ENCODE peak calls at places on chromosomes 3 and 15, in nine cellular contexts. L is GM06990, J is fibroblast of lung, M is upper lobe of right lung, H is right lobe of liver, N is osteoblast, C is neural progenitor cell, E is coronary artery, P is esophagus squamous epithelium. V is an unnamed sample.

GRCh38 chr3:145936986-145937385 is 224.0 kb downstream of the PLOD2 start:
- DNase-seq in C (no peak), N (peak), E (no peak), J (peak), H (no peak), M (no peak), L (no peak), P (no peak), V (no peak)

GRCh38 chr3:125375950-125376679 is 990 bp upstream of the ZNF148 start:
- DNase-seq in C (no peak), E (no peak), H (no peak), N (no peak), P (no peak), L (no peak), J (peak), M (no peak), V (no peak)

GRCh38 chr3:30664449-30664848 is 58.0 kb downstream of the TGFBR2 start:
- DNase-seq in N (no peak), J (no peak), C (no peak), E (no peak), L (no peak), P (no peak), H (no peak), M (no peak), V (no peak)

GRCh38 chr3:61451841-61452240 is 109.5 kb upstream of the PTPRG start:
- DNase-seq in E (no peak), N (no peak), H (no peak), M (no peak), J (peak), P (no peak), C (no peak), L (no peak), V (no peak)

GRCh38 chr3:121757087-121757811 is 7.7 kb upstream of the GOLGB1 start:
- DNase-seq in M (no peak), H (no peak), J (no peak), E (no peak), P (no peak), L (no peak), C (no peak), N (peak), V (no peak)

GRCh38 chr3:114351123-114351821 is 57.4 kb downstream of the TIGIT start:
- DNase-seq in L (no peak), H (no peak), N (no peak), E (no peak), C (no peak), M (no peak), P (no peak), J (no peak), V (no peak)

GRCh38 chr3:151228291-151229125 is 25.5 kb upstream of the GPR171 start:
- DNase-seq in C (no peak), M (no peak), L (no peak), E (no peak), N (peak), H (no peak), J (peak), P (no peak), V (peak)

GRCh38 chr3:37163262-37164020 is 10.9 kb downstream of the LRRFIP2 start:
- DNase-seq in N (peak), P (no peak), J (peak), C (peak), L (no peak), M (no peak), E (no peak), H (no peak), V (peak)

GRCh38 chr3:192887047-192887446 is 30.6 kb downstream of the MB21D2 start:
- DNase-seq in E (no peak), C (no peak), P (no peak), H (no peak), L (no peak), M (no peak), N (no peak), J (peak), V (peak)

GRCh38 chr3:117016359-117016758 is 306.8 kb downstream of the TUSC7 start:
- DNase-seq in L (no peak), H (no peak), E (no peak), M (no peak), N (no peak), P (no peak), J (no peak), C (peak), V (no peak)
- TF ChIP-seq CTCF in L (no peak), H (no peak), E (no peak), M (no peak), N (peak), P (no peak), J (no peak), C (peak), V (no peak)

DNA sequence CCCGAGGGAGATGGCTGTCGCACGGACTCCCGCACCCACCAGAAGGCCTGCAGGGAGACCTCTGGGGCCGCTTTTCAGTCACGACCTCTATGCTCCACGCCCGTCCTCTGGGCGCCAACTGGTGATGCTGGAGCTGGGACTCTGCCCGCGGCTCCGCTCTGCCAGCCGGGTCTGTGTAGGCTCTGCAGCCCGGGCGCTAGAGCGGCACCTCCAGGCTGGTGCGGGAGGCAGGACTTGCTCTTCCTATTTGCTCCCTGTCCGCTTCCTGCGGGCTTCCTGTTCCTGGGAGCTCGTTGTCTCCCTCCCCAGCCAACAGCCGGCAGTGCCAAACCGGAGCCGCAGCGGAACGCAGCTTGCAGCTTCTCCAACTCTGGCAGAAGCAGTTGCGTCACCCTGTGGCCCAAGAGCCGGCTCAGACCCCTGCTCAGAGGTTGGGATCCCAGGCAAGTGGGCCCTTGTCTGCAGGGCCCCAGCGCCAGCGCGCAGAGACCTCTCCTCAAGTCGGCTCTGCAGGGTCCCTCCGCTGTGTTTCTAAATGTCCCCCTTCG is 285.9 kb downstream of the XXYLT1 start:
- DNase-seq in M (peak), N (peak), L (no peak), H (peak), E (peak), P (peak), J (peak), C (peak), V (no peak)
- H3K4me3 ChIP-seq in M (peak), N (peak), L (no peak), H (peak), E (peak), P (peak), J (peak), C (no peak), V (no peak)

GRCh38 chr15:58179741-58180381 is 41.7 kb downstream of the AQP9 start:
- DNase-seq in M (no peak), L (no peak), H (no peak), N (peak), E (no peak), C (no peak), P (no peak), J (no peak), V (peak)

GRCh38 chr15:58189148-58189811 is 51.1 kb downstream of the AQP9 start:
- DNase-seq in M (no peak), C (no peak), J (no peak), E (no peak), L (no peak), N (no peak), P (no peak), H (no peak), V (no peak)

GRCh38 chr15:58190419-58190818 is 52.2 kb downstream of the AQP9 start:
- DNase-seq in J (no peak), L (no peak), C (no peak), H (no peak), P (no peak), M (no peak), N (peak), E (no peak), V (no peak)

GRCh38 chr15:58182460-58183163 is 44.4 kb downstream of the AQP9 start:
- DNase-seq in E (no peak), J (peak), N (peak), C (peak), L (no peak), M (no peak), H (peak), P (no peak), V (peak)

GRCh38 chr15:58185439-58185838 is 47.3 kb downstream of the AQP9 start:
- DNase-seq in P (no peak), N (no peak), H (no peak), C (no peak), M (no peak), L (no peak), E (no peak), J (peak), V (peak)
- TF ChIP-seq CTCF in P (no peak), N (peak), H (no peak), C (peak), M (no peak), L (peak), E (no peak), J (peak), V (no peak)

DNA sequence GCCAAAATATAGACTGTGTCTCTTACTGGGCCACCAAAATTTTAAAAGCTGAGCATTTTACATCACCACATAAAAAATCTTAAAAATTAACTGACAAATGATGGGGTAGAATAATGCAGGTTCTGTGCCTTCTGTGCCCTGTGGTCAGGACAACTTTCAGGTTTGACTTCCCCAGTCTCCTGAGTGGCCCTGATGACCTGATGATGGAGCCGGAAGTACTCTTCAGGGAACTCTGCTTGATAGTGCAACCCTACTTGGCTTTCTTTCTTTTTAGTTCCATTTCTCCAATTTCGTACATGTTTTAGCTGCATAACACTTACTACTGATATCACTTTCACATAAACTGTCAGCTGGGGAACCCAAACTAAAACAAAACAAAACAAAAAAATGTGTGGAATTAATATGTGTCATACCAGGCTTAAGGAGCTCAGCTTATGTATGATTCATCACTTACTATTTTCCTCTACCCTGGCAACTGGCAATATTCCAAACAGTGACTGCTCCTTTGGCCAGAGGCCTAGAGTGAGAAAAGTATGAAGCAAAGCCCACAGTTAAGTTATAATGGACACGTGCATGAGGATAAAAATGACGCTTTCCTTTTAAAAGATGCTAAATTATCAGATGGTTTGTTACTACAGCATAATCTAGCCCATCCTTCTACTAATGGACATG is 194.3 kb downstream of the BCHE start:
- DNase-seq in E (no peak), L (no peak), M (no peak), H (no peak), J (peak), P (no peak), C (no peak), N (peak), V (no peak)
- H3K4me3 ChIP-seq in E (peak), L (no peak), M (no peak), H (no peak), J (no peak), P (no peak), C (no peak), N (peak), V (no peak)

GRCh38 chr15:69410290-69410874 is 3.8 kb upstream of the KIF23 start:
- DNase-seq in L (peak), C (peak), P (no peak), E (no peak), N (no peak), M (no peak), J (no peak), H (no peak), V (peak)
- TF ChIP-seq CTCF in L (peak), C (peak), P (peak), E (no peak), N (peak), M (peak), J (peak), H (peak), V (peak)

GRCh38 chr3:127286571-127287140 is 1.2 kb downstream of the PRR20G start:
- DNase-seq in C (no peak), L (no peak), P (no peak), N (peak), J (no peak), M (no peak), E (no peak), H (no peak), V (no peak)
- H3K4me3 ChIP-seq in C (no peak), L (no peak), P (no peak), N (peak), J (no peak), M (no peak), E (no peak), H (no peak), V (no peak)

DNA sequence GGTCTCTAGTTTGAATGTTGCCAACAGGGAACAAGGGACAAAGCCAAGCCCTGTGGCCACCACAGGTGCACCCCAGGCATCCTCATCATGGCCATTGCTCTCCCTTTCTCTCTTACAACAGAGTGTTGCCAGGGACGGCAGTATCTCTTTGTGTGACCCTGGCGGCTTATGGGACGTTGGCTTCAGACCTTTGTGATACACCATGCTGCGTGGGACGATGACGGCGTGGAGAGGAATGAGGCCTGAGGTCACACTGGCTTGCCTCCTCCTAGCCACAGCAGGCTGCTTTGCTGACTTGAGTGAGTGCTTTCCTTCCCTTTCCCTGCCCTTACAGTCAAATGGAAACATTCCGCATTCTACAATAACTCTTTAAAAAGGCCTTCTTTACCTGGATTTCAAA is 38.2 kb downstream of the BOC start:
- DNase-seq in M (no peak), H (no peak), P (no peak), C (no peak), L (no peak), E (no peak), J (no peak), N (no peak), V (no peak)
- TF ChIP-seq CTCF in M (no peak), H (no peak), P (no peak), C (no peak), L (no peak), E (no peak), J (no peak), N (no peak), V (no peak)

GRCh38 chr3:28347374-28348285 is 891 bp upstream of the ZCWPW2 start:
- DNase-seq in N (no peak), E (peak), L (no peak), P (no peak), C (peak), M (no peak), J (peak), H (no peak), V (no peak)
- H3K4me3 ChIP-seq in N (peak), E (peak), L (peak), P (peak), C (peak), M (peak), J (peak), H (peak), V (peak)